ENCODE peak calls at places on chromosomes 7 and 10, in six cellular contexts. A is mammary epithelial cell, S is fibroblast of the aortic adventitia, K is brain microvascular endothelial cell, O is ovary, F is mucosa of descending colon. P is an unnamed sample.

GRCh38 chr7:148265896-148266295 is 324.7 kb upstream of the C7orf33 start:
- DNase-seq in A (no peak), S (no peak), K (no peak), O (no peak), F (no peak), P (no peak)

GRCh38 chr10:59362991-59363390 is 642 bp upstream of the FAM13C start:
- DNase-seq in A (peak), S (peak), K (peak), O (peak), F (peak), P (peak)

GRCh38 chr10:6707329-6707728 is 127.3 kb upstream of the PRKCQ start:
- DNase-seq in A (no peak), S (no peak), K (no peak), O (no peak), F (no peak), P (no peak)

GRCh38 chr10:100469756-100470155 is 6.9 kb downstream of the WNT8B start:
- DNase-seq in A (no peak), S (no peak), K (no peak), O (no peak), F (no peak), P (no peak)

GRCh38 chr7:80681272-80681885 is 42.9 kb downstream of the CD36 start:
- DNase-seq in A (peak), S (peak), K (peak), O (no peak), F (no peak), P (peak)

GRCh38 chr7:130356760-130357611 is 12.4 kb downstream of the CPA5 start:
- DNase-seq in A (peak), S (peak), K (peak), O (peak), F (no peak), P (peak)

GRCh38 chr10:86666538-86666937 is 1.8 kb upstream of the LDB3 start:
- DNase-seq in A (no peak), S (no peak), K (no peak), O (no peak), F (no peak), P (no peak)

GRCh38 chr7:121954803-121955202 is 81.8 kb downstream of the PTPRZ1 start:
- DNase-seq in A (peak), S (peak), K (peak), O (no peak), F (no peak), P (peak)

GRCh38 chr10:5604946-5605345 is 61.4 kb downstream of the ASB13 start:
- DNase-seq in A (no peak), S (no peak), K (no peak), O (no peak), F (peak), P (no peak)

GRCh38 chr7:39453743-39454355 is 112.4 kb upstream of the YAE1 start:
- DNase-seq in A (peak), S (peak), K (peak), O (no peak), F (no peak), P (peak)

DNA sequence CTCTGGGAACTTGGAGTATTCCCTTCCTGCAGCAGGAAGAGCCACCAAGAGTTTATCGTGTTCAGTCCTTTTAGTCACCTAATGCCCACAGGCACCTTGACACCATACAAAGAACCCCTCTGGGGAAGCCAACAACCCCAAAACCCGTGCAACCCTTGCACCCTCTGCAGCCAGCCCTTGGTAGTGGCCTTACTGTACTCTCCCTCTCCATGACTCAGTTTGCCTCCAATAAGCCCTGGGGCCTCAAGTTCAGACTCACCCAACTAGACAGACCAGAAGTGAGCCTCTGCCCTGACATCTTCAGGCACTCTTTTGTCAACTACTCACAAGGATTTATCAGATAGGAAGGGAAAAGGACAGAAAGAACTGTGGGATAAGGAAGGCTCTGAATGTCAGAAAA is 30.9 kb downstream of the KCNMA1 start:
- DNase-seq in A (peak), S (no peak), K (no peak), O (no peak), F (no peak), P (no peak)
- TF ChIP-seq CTCF in A (peak), S (no peak), K (peak), O (no peak), F (no peak), P (no peak)

DNA sequence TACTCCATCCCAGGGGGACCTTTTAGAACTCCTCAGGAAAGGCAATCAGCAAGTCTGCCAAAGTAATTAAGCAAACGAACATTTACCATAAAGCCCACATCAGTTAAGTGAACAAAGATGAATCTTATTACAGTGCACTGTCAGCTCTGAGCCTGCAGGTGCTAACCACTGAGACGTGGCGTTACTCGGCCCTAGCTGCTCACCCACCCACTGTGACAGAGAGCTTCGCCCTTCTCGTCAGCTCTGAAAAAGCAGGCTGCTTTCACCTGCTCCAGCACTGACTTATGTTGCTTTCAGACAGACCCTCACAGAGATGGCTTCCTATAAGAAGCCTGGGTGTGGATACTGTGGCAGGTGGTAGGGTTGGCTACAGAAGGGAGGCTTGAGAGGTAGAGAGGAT is 57.7 kb upstream of the KCNIP2 start:
- DNase-seq in A (no peak), S (no peak), K (no peak), O (no peak), F (no peak), P (no peak)
- TF ChIP-seq CTCF in A (no peak), S (no peak), K (no peak), O (no peak), F (no peak), P (no peak)

DNA sequence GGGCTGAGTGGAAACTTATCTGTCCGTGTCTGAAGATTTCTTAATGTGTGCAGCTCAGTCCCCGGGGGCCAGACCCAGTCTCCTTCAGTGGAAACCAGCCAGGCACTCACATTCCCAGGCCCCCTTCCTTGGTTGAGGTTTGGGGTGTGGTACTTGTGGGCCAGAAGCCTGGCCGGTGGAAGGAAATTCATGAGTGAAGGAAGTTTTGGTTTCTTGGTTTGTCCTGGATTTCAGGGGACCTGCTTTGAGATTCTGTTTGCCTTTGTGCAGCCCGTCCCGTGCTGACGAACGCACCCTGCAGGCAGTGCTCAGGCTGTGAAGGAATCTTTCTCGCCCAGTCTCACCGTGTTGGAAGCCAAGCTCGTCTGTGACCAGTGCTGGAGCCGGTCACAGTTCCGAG is 2.9 kb downstream of the INPP5A start:
- DNase-seq in A (no peak), S (peak), K (peak), O (no peak), F (peak), P (no peak)
- TF ChIP-seq CTCF in A (no peak), S (peak), K (peak), O (no peak), F (no peak), P (no peak)

DNA sequence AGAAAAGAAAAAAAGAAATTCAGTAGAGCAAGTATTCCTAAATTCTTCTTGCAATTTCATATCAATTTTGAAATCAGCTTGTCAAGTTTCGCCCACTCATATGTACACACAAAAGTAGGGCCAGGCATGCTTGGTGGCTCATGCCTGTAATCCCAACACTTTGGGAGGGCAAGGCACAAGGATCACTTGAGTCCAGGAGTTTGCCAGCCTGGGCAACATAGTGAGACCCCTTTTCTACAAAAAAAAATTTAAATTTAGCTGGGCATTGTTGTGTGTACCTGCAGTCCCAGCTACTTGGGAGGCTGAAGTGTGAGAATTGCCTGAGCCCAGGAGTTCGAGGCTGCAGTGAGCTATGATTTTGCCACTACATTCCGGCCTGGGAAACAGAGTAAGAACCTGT is 65.4 kb downstream of the MRPL32 start:
- DNase-seq in A (no peak), S (no peak), K (no peak), O (no peak), F (no peak), P (no peak)
- TF ChIP-seq CTCF in A (no peak), S (no peak), K (no peak), O (no peak), F (no peak), P (no peak)

GRCh38 chr10:84267503-84268126 is 22.8 kb downstream of the RGR start:
- DNase-seq in A (peak), S (peak), K (peak), O (no peak), F (peak), P (peak)
- TF ChIP-seq CTCF in A (peak), S (peak), K (peak), O (no peak), F (peak), P (peak)

GRCh38 chr10:127815147-127815546 is 77.6 kb downstream of the CLRN3 start:
- DNase-seq in A (no peak), S (no peak), K (no peak), O (no peak), F (no peak), P (no peak)
- TF ChIP-seq CTCF in A (peak), S (no peak), K (no peak), O (no peak), F (no peak), P (peak)

GRCh38 chr10:94314913-94315545 is 47.7 kb downstream of the NOC3L start:
- DNase-seq in A (no peak), S (peak), K (peak), O (no peak), F (no peak), P (no peak)
- TF ChIP-seq CTCF in A (no peak), S (peak), K (peak), O (no peak), F (no peak), P (no peak)

DNA sequence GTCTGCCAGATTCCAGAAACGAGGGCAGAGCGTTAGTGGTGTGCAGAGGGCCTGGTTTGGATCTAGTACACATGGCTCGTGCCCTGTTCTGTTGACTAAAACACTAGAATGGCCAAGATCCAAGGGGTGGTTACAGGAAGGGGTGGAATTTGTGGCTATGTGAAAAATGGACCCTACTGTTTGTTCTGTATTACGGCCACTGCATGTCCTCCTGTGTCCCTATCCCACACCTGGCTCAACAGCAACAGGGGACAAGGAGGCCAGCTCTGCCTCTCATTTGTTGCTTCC is 319.2 kb downstream of the CXCL12 start:
- DNase-seq in A (no peak), S (no peak), K (no peak), O (no peak), F (no peak), P (no peak)
- TF ChIP-seq CTCF in A (no peak), S (no peak), K (no peak), O (no peak), F (no peak), P (no peak)

DNA sequence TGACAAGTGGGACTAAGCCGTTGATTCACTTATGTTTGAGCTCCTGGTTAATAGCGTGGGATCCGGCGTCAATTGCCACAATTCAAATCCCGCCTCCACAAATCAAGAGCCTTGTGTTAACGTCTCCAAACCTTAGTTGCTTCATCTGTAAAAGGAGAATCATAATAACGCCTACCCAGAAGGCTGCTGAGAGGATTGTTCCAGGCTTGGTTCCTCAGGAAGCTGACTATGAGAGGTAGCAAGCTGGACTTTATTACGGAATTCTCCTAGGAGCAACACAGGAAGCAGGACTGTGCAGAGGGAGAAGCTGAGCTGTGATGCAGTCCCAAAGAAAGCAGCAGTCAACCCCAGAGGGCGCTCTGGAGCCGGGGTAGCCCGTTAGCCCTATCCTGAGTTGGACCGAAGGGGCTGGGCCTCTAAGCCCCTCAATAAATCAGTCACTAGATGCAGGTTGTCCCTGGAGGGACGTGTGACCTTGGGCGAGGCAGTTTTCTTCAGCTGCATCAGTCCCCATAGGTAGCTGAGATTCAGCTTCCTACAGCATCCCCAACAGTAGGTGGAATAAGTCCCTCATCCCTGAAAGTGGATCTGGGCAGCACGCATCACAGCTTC is 6.9 kb upstream of the BAG3 start:
- DNase-seq in A (no peak), S (no peak), K (no peak), O (no peak), F (no peak), P (no peak)
- TF ChIP-seq CTCF in A (peak), S (no peak), K (peak), O (no peak), F (no peak), P (peak)

P was measured in MCF 10A.